ENCODE peak calls at places on chromosomes 3 and 15, in four cellular contexts. A, Q, S and W are unnamed samples.
A peak's percentile ranks its signal among the peaks of the same experiment; 100 is the strongest.

GRCh38 chr3:101195951-101196713 is 124.2 kb downstream of the IMPG2 start:
- DNase-seq in A (peak; percentile 37), Q (no peak), S (no peak), W (no peak)

GRCh38 chr3:30331519-30331918 is 274.9 kb upstream of the TGFBR2 start:
- DNase-seq in A (no peak), Q (no peak), S (no peak), W (no peak)

GRCh38 chr15:70636540-70637165 is 126.7 kb downstream of the UACA start:
- DNase-seq in A (no peak), Q (no peak), S (peak; percentile 46), W (no peak)

GRCh38 chr3:24002129-24002528 is 57.0 kb downstream of the NR1D2 start:
- DNase-seq in A (no peak), Q (no peak), S (no peak), W (no peak)

GRCh38 chr3:127689266-127689860 is 16.6 kb downstream of the ABTB1 start:
- DNase-seq in A (no peak), Q (peak; percentile 64), S (no peak), W (peak; percentile 27)

GRCh38 chr3:129021140-129021551 is 20.0 kb downstream of the EFCC1 start:
- DNase-seq in A (no peak), Q (peak; percentile 3), S (no peak), W (no peak)

GRCh38 chr15:81224232-81224631 is 27.6 kb downstream of the IL16 start:
- DNase-seq in A (no peak), Q (no peak), S (no peak), W (no peak)

GRCh38 chr15:51907136-51907862 is 64.3 kb downstream of the LEO1 start:
- DNase-seq in A (no peak), Q (no peak), S (no peak), W (no peak)

GRCh38 chr15:89077750-89078149 is 10.5 kb upstream of the ABHD2 start:
- DNase-seq in A (no peak), Q (no peak), S (no peak), W (no peak)

GRCh38 chr15:31464216-31465082 is 137.8 kb downstream of the KLF13 start:
- DNase-seq in A (no peak), Q (peak; percentile 38), S (no peak), W (no peak)

GRCh38 chr3:18246336-18247060 is 178.6 kb downstream of the SATB1 start:
- DNase-seq in A (peak; percentile 48), Q (no peak), S (no peak), W (no peak)

GRCh38 chr15:92043283-92043682 is 189.8 kb downstream of the SLCO3A1 start:
- DNase-seq in A (no peak), Q (no peak), S (no peak), W (no peak)

GRCh38 chr15:66085128-66085527 is 168.4 kb downstream of the MEGF11 start:
- DNase-seq in A (no peak), Q (no peak), S (peak; percentile 62), W (no peak)

GRCh38 chr15:67927501-67928156 is 87.8 kb upstream of the RNU6-1 start:
- DNase-seq in A (peak; percentile 50), Q (peak; percentile 91), S (no peak), W (no peak)

GRCh38 chr3:146130881-146131371 is 30.1 kb downstream of the PLOD2 start:
- DNase-seq in A (peak; percentile 62), Q (no peak), S (no peak), W (no peak)

GRCh38 chr3:12638105-12638504 is 25.8 kb downstream of the RAF1 start:
- DNase-seq in A (no peak), Q (no peak), S (no peak), W (no peak)

GRCh38 chr15:74626752-74627692 is 11.4 kb downstream of the CLK3 start:
- DNase-seq in A (no peak), Q (no peak), S (no peak), W (no peak)

GRCh38 chr15:31361764-31362120 is 35.1 kb downstream of the KLF13 start:
- DNase-seq in A (no peak), Q (no peak), S (no peak), W (no peak)

GRCh38 chr3:1535361-1535760 is 442.5 kb downstream of the CNTN6 start:
- DNase-seq in A (no peak), Q (no peak), S (no peak), W (no peak)

GRCh38 chr15:60006203-60006782 is 2.2 kb downstream of the FOXB1 start:
- DNase-seq in A (no peak), Q (no peak), S (peak; percentile 90), W (no peak)

GRCh38 chr3:25548836-25549235 is 115.9 kb downstream of the TOP2B start:
- DNase-seq in A (no peak), Q (no peak), S (no peak), W (no peak)

GRCh38 chr3:99808163-99808794 is 9.4 kb upstream of the CMSS1 start:
- DNase-seq in A (peak; percentile 60), Q (peak; percentile 66), S (peak; percentile 71), W (no peak)

GRCh38 chr15:93478922-93479321 is 389.9 kb upstream of the RGMA start:
- DNase-seq in A (no peak), Q (no peak), S (no peak), W (no peak)

GRCh38 chr15:66483131-66483566 is 14.4 kb downstream of the SNAPC5 start:
- DNase-seq in A (peak; percentile 46), Q (no peak), S (no peak), W (no peak)

GRCh38 chr15:90262426-90262825 is 3.0 kb upstream of the NGRN start:
- DNase-seq in A (no peak), Q (no peak), S (no peak), W (no peak)

GRCh38 chr15:66151809-66152208 is 101.7 kb downstream of the MEGF11 start:
- DNase-seq in A (no peak), Q (no peak), S (peak; percentile 78), W (no peak)

GRCh38 chr3:105763674-105764036 is 105.2 kb downstream of the CBLB start:
- DNase-seq in A (no peak), Q (no peak), S (no peak), W (no peak)

GRCh38 chr3:127135241-127136023 is 57.5 kb upstream of the PRR23E start:
- DNase-seq in A (no peak), Q (peak; percentile 64), S (no peak), W (no peak)

GRCh38 chr3:29747991-29748390 is 467.1 kb downstream of the RBMS3 start:
- DNase-seq in A (no peak), Q (no peak), S (no peak), W (no peak)

GRCh38 chr15:90814193-90814811 is 54.1 kb upstream of the FURIN start:
- DNase-seq in A (no peak), Q (no peak), S (no peak), W (no peak)

DNA sequence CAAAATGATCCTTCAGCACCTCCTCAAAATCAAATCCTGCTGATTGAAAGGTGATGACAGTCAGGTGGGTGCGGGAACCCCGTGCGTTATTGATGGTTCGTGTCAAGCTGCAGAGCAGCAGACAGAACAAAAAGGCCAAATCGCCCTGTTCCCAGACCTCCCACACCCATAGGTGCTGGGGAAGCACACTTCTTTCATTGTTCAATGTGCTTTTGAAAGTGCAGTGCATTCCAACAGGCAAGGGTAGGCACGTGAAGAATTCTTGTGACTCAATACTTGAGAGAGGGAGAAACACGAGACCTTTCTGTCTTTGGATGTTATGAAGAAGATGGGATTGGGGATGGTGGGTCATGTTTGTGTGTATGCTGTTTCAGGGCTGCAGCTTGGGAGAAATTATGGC is 514.0 kb downstream of the MCTP2 start:
- DNase-seq in A (no peak), Q (no peak), S (no peak), W (no peak)
- TF ChIP-seq CTCF in A (no peak), Q (no peak), S (no peak), W (no peak)

GRCh38 chr3:115085197-115085865 is 61.8 kb downstream of the ZBTB20 start:
- DNase-seq in A (no peak), Q (no peak), S (no peak), W (no peak)
- TF ChIP-seq CTCF in A (peak; percentile 11), Q (no peak), S (peak; percentile 61), W (no peak)

DNA sequence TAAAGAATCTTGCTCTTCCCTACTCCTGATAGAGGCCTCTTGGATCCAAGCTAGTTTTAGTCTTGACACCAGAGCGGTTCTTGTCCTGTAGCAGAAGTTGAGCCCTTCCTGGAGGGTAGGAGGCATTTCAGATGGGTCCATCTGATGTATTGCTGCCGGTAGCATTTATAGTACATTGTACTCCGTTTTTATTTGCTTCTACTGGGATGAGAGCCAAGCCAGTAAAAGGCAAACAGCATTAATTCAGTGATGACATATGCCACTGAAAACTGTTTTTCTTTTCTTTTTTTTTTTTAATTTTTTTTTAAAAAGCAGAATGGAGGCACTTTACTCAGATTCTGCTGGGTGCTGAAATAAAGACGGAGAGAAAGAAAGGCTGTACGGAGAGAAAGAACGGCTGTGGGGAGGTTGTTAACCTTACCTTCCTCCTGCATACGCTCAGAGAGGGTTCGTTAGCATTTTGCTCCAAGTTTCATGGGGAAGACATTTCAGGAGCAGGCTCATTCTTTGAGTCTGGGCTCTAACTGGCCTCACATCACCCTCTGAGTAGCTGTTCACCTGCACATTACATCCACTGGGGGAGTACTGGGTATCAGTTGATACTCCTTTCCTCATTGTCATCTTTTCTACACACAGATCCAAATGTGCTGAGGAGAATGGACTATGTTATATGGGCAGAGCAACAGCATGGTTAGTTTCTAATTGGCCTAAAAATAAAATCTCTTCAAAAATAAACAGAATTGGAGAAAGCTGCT is 161.5 kb downstream of the FEZF2 start:
- DNase-seq in A (no peak), Q (no peak), S (no peak), W (no peak)
- TF ChIP-seq CTCF in A (peak; percentile 10), Q (no peak), S (peak; percentile 46), W (no peak)

DNA sequence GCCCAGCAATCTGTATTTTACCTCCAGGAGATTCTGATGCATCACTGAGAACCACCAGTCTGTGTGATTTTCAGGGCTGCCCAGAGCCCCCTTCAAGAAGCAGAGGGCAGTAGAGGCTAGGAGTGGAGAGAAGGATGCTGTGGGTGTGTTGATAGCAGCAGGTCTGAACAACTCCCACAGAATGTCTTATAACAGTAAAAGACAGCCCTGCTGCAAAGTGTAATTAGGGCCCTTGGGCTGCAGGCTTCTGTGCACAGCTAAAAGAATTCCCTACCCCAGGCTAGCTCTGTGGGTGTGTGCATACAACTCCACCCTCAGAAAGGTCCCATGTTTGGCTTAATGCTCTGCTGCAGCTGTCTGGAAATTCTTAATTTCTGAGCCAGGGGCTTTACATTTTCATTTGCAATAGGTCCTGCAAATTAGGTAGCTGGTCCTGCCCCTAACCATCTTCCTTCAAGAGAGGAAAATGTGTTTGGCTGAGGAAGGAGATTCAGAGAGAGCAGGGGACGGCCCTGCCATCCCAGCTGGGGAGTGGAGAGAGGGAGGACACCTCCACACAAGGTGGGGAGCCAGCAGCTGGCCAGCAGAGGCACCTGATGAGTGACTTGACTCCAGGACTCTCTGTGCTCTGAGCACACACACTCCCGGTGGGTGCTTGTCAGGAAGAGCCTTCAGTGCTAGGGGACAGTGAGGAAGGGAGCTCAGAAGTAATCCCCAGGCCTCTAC is 43.3 kb upstream of the RAB6B start:
- DNase-seq in A (no peak), Q (peak; percentile 40), S (peak; percentile 23), W (no peak)
- TF ChIP-seq CTCF in A (no peak), Q (no peak), S (peak; percentile 21), W (no peak)